ENCODE peak calls at places on chromosomes 5 and 9, in seven cellular contexts. A is astrocyte of the spinal cord; U is glutamatergic neuron; I is natural killer cell; H is T follicular helper cell; L is NCI-H82; X is activated naive CD8-positive, alpha-beta T cell treated with anti-CD3 and anti-CD28 coated beads, Interleukin-2, amount 50 U/mL, for 16 hours. T is an unnamed sample.

GRCh38 chr5:65243161-65243560 is 238.6 kb downstream of the ADAMTS6 start:
- DNase-seq in L (no peak), X (no peak), A (no peak), U (no peak), H (no peak), I (no peak), T (no peak)

GRCh38 chr5:13218518-13218917 is 726.0 kb downstream of the DNAH5 start:
- DNase-seq in A (no peak), U (no peak), H (no peak), I (no peak), L (peak), X (no peak), T (no peak)

GRCh38 chr5:132487095-132487428 is 3.5 kb downstream of the IRF1 start:
- DNase-seq in H (no peak), L (no peak), A (no peak), X (no peak), U (no peak), I (no peak), T (no peak)

GRCh38 chr9:9170735-9171134 is 1371.2 kb upstream of the DMAC1 start:
- DNase-seq in A (no peak), U (peak), L (peak), X (no peak), I (no peak), H (no peak), T (no peak)

GRCh38 chr5:41009228-41009627 is 61.9 kb downstream of the MROH2B start:
- DNase-seq in A (peak), U (no peak), I (no peak), X (no peak), L (no peak), H (no peak), T (no peak)

GRCh38 chr5:111743521-111743920 is 13.5 kb downstream of the NREP start:
- DNase-seq in U (no peak), X (no peak), H (no peak), I (no peak), A (no peak), L (no peak), T (no peak)

GRCh38 chr5:139147743-139148079 is 50.5 kb downstream of the SIL1 start:
- DNase-seq in U (no peak), L (no peak), H (no peak), A (peak), I (no peak), X (no peak), T (peak)

GRCh38 chr5:81817086-81817485 is 66.2 kb upstream of the SSBP2 start:
- DNase-seq in A (no peak), U (no peak), H (no peak), L (no peak), X (no peak), I (no peak), T (no peak)

GRCh38 chr5:159021360-159022177 is 78.1 kb downstream of the EBF1 start:
- DNase-seq in A (no peak), L (peak), H (no peak), U (no peak), X (no peak), I (no peak), T (peak)

GRCh38 chr9:128550226-128550625 is 2.2 kb upstream of the SPTAN1 start:
- DNase-seq in I (peak), L (no peak), X (no peak), A (no peak), H (no peak), U (no peak), T (peak)